ENCODE peak calls at places on chromosomes 16 and 17, in ten cellular contexts. D, F, I, H, W, N, E, S, O and B are unnamed samples.

GRCh38 chr17:18968945-18969887 is 17.3 kb downstream of the SLC5A10 start:
- DNase-seq in D (no peak), F (no peak), I (peak), H (no peak), W (peak), N (no peak), E (no peak), S (no peak), O (no peak), B (no peak)

GRCh38 chr16:2023098-2023925 is 3.4 kb upstream of the NHERF2 start:
- DNase-seq in D (peak), F (peak), I (peak), H (peak), W (peak), N (peak), E (peak), S (peak), O (peak), B (peak)

GRCh38 chr16:66618588-66618987 is 14.1 kb downstream of the CMTM3 start:
- DNase-seq in D (no peak), F (peak), I (peak), H (no peak), W (peak), N (peak), E (no peak), S (no peak), O (no peak), B (no peak)

GRCh38 chr17:63696381-63696961 is 3.5 kb downstream of the LIMD2 start:
- DNase-seq in D (peak), F (no peak), I (no peak), H (no peak), W (peak), N (no peak), E (no peak), S (no peak), O (no peak), B (no peak)

GRCh38 chr17:81091134-81091530 is 56.2 kb downstream of the BAIAP2 start:
- DNase-seq in D (no peak), F (no peak), I (no peak), H (no peak), W (no peak), N (no peak), E (no peak), S (no peak), O (no peak), B (no peak)

GRCh38 chr17:55986817-55987216 is 166.5 kb upstream of the ANKFN1 start:
- DNase-seq in D (peak), F (no peak), I (no peak), H (no peak), W (no peak), N (no peak), E (no peak), S (no peak), O (no peak), B (no peak)

GRCh38 chr17:6893382-6894205 is 62.1 kb upstream of the TEKT1 start:
- DNase-seq in D (no peak), F (no peak), I (no peak), H (no peak), W (no peak), N (no peak), E (no peak), S (no peak), O (no peak), B (no peak)

GRCh38 chr16:22357635-22357971 is 16.8 kb downstream of the CDR2 start:
- DNase-seq in D (no peak), F (no peak), I (no peak), H (no peak), W (no peak), N (no peak), E (no peak), S (no peak), O (no peak), B (no peak)

GRCh38 chr17:81556175-81556691 is 4.1 kb upstream of the FAAP100 start:
- DNase-seq in D (no peak), F (no peak), I (no peak), H (no peak), W (peak), N (no peak), E (no peak), S (no peak), O (no peak), B (no peak)

GRCh38 chr16:80056334-80056733 is 455.8 kb upstream of the MAF start:
- DNase-seq in D (no peak), F (no peak), I (no peak), H (no peak), W (no peak), N (peak), E (no peak), S (no peak), O (no peak), B (no peak)

GRCh38 chr17:42845918-42846593 is 1.7 kb downstream of the AOC2 start:
- DNase-seq in D (no peak), F (no peak), I (no peak), H (no peak), W (peak), N (no peak), E (no peak), S (no peak), O (no peak), B (no peak)

GRCh38 chr16:89150090-89150835 is 21.3 kb upstream of the CDH15 start:
- DNase-seq in D (no peak), F (no peak), I (no peak), H (no peak), W (no peak), N (no peak), E (no peak), S (no peak), O (no peak), B (no peak)

GRCh38 chr17:1197781-1198490 is 18.2 kb upstream of the ABR start:
- DNase-seq in D (peak), F (no peak), I (peak), H (no peak), W (no peak), N (no peak), E (peak), S (peak), O (no peak), B (peak)

GRCh38 chr16:81779540-81780320 is 639 bp downstream of the PLCG2 start:
- DNase-seq in D (peak), F (no peak), I (no peak), H (no peak), W (no peak), N (no peak), E (no peak), S (no peak), O (no peak), B (no peak)

GRCh38 chr17:28334176-28334575 is 1.1 kb downstream of the IFT20 start:
- DNase-seq in D (no peak), F (no peak), I (no peak), H (no peak), W (no peak), N (no peak), E (no peak), S (no peak), O (no peak), B (no peak)

GRCh38 chr17:58141505-58141904 is 6.7 kb upstream of the OR4D1 start:
- DNase-seq in D (no peak), F (no peak), I (no peak), H (no peak), W (no peak), N (no peak), E (no peak), S (no peak), O (no peak), B (no peak)

GRCh38 chr17:2067559-2067958 is 12.7 kb downstream of the HIC1 start:
- DNase-seq in D (peak), F (no peak), I (no peak), H (no peak), W (peak), N (no peak), E (no peak), S (no peak), O (no peak), B (no peak)

GRCh38 chr16:81729451-81729850 is 49.6 kb upstream of the PLCG2 start:
- DNase-seq in D (no peak), F (no peak), I (no peak), H (no peak), W (no peak), N (no peak), E (no peak), S (no peak), O (no peak), B (no peak)

GRCh38 chr16:68744744-68745280 is 7.7 kb downstream of the CDH1 start:
- DNase-seq in D (no peak), F (no peak), I (no peak), H (no peak), W (no peak), N (no peak), E (no peak), S (no peak), O (peak), B (no peak)

GRCh38 chr16:10180771-10181163 is 1.5 kb downstream of the GRIN2A start:
- DNase-seq in D (peak), F (no peak), I (no peak), H (no peak), W (no peak), N (no peak), E (no peak), S (peak), O (no peak), B (no peak)

GRCh38 chr17:82238562-82239201 is 9.8 kb downstream of the SLC16A3 start:
- DNase-seq in D (peak), F (no peak), I (peak), H (peak), W (no peak), N (no peak), E (peak), S (no peak), O (no peak), B (peak)

GRCh38 chr16:71341881-71342280 is 16.6 kb upstream of the CALB2 start:
- DNase-seq in D (no peak), F (no peak), I (no peak), H (no peak), W (no peak), N (no peak), E (no peak), S (no peak), O (no peak), B (no peak)

GRCh38 chr17:8921147-8921546 is 44.4 kb downstream of the PIK3R5 start:
- DNase-seq in D (no peak), F (no peak), I (no peak), H (no peak), W (no peak), N (no peak), E (no peak), S (no peak), O (no peak), B (no peak)

GRCh38 chr17:73555199-73555810 is 88.9 kb downstream of the SDK2 start:
- DNase-seq in D (no peak), F (no peak), I (no peak), H (no peak), W (no peak), N (no peak), E (no peak), S (no peak), O (no peak), B (no peak)

GRCh38 chr16:1678500-1679098 is 520 bp downstream of the JPT2 start:
- DNase-seq in D (peak), F (no peak), I (peak), H (peak), W (peak), N (no peak), E (peak), S (no peak), O (no peak), B (peak)

GRCh38 chr16:678858-679807 is 1.1 kb upstream of the STUB1 start:
- DNase-seq in D (peak), F (no peak), I (no peak), H (no peak), W (peak), N (no peak), E (peak), S (no peak), O (peak), B (peak)

GRCh38 chr17:79036609-79037008 is 12.6 kb downstream of the C1QTNF1 start:
- DNase-seq in D (no peak), F (peak), I (no peak), H (no peak), W (peak), N (peak), E (no peak), S (no peak), O (no peak), B (no peak)

GRCh38 chr17:6366144-6366755 is 68.7 kb downstream of the AIPL1 start:
- DNase-seq in D (no peak), F (peak), I (no peak), H (no peak), W (peak), N (no peak), E (no peak), S (no peak), O (no peak), B (no peak)